ENCODE peak calls at places on chromosomes 1 and 21, in ten cellular contexts. J, I, L, M, Q, F, C, E, D and B are unnamed samples.

GRCh38 chr21:29217818-29218252 is 80.9 kb upstream of the BACH1 start:
- DNase-seq in E (no peak), D (no peak), C (no peak), J (no peak), F (no peak), M (no peak), I (no peak), L (no peak), Q (peak), B (no peak)

GRCh38 chr1:91793189-91793588 is 92.8 kb downstream of the TGFBR3 start:
- DNase-seq in J (no peak), F (no peak), C (no peak), D (no peak), E (no peak), M (no peak), Q (no peak), L (no peak), I (no peak), B (no peak)

GRCh38 chr1:203127672-203128611 is at the start of gene ADORA1:
- DNase-seq in E (peak), I (peak), Q (peak), M (peak), F (peak), L (peak), J (peak), C (peak), D (no peak), B (peak)

GRCh38 chr1:5125208-5125607 is 470.8 kb downstream of the AJAP1 start:
- DNase-seq in I (no peak), F (no peak), C (no peak), E (no peak), L (no peak), Q (no peak), D (no peak), M (no peak), J (no peak), B (no peak)

GRCh38 chr1:192766009-192766625 is 42.7 kb upstream of the RGS2 start:
- DNase-seq in D (no peak), F (no peak), I (no peak), L (no peak), M (no peak), Q (no peak), E (no peak), J (no peak), C (no peak), B (no peak)

GRCh38 chr1:50271337-50271736 is 151.9 kb downstream of the DMRTA2 start:
- DNase-seq in F (peak), M (no peak), L (no peak), Q (no peak), J (no peak), D (no peak), I (peak), C (no peak), E (no peak), B (no peak)

GRCh38 chr1:30662291-30662840 is 61.0 kb downstream of the MATN1 start:
- DNase-seq in D (no peak), C (peak), I (no peak), Q (no peak), J (no peak), E (no peak), L (peak), F (no peak), M (no peak), B (no peak)

GRCh38 chr1:228445867-228446584 is 29.4 kb upstream of the TRIM17 start:
- DNase-seq in F (peak), M (peak), Q (peak), J (peak), I (no peak), E (no peak), D (no peak), L (peak), C (no peak), B (no peak)

GRCh38 chr1:70360321-70360720 is 5.8 kb upstream of the ANKRD13C start:
- DNase-seq in L (no peak), M (no peak), C (no peak), Q (peak), I (no peak), D (peak), E (no peak), F (no peak), J (no peak), B (no peak)

GRCh38 chr1:12776801-12777557 is 3.4 kb downstream of the PRAMEF12 start:
- DNase-seq in I (no peak), L (no peak), E (no peak), C (no peak), J (no peak), D (peak), M (no peak), Q (no peak), F (no peak), B (no peak)

GRCh38 chr1:88890790-88891317 is 513 bp downstream of the GTF2B start:
- DNase-seq in M (no peak), L (no peak), Q (no peak), E (peak), D (no peak), F (no peak), J (peak), C (no peak), I (peak), B (peak)

GRCh38 chr1:191368891-191369654 is 789.2 kb upstream of the RGS18 start:
- DNase-seq in Q (peak), D (no peak), J (no peak), M (no peak), L (no peak), I (no peak), E (no peak), F (no peak), C (no peak), B (no peak)

GRCh38 chr1:191371626-191372025 is 786.6 kb upstream of the RGS18 start:
- DNase-seq in E (no peak), I (no peak), L (no peak), F (no peak), M (no peak), Q (no peak), J (no peak), D (no peak), C (peak), B (no peak)
- TF ChIP-seq EP300 in E (no peak), I (no peak), L (no peak), F (no peak), M (no peak), Q (no peak), J (no peak), D (no peak), C (no peak), B (no peak)

DNA sequence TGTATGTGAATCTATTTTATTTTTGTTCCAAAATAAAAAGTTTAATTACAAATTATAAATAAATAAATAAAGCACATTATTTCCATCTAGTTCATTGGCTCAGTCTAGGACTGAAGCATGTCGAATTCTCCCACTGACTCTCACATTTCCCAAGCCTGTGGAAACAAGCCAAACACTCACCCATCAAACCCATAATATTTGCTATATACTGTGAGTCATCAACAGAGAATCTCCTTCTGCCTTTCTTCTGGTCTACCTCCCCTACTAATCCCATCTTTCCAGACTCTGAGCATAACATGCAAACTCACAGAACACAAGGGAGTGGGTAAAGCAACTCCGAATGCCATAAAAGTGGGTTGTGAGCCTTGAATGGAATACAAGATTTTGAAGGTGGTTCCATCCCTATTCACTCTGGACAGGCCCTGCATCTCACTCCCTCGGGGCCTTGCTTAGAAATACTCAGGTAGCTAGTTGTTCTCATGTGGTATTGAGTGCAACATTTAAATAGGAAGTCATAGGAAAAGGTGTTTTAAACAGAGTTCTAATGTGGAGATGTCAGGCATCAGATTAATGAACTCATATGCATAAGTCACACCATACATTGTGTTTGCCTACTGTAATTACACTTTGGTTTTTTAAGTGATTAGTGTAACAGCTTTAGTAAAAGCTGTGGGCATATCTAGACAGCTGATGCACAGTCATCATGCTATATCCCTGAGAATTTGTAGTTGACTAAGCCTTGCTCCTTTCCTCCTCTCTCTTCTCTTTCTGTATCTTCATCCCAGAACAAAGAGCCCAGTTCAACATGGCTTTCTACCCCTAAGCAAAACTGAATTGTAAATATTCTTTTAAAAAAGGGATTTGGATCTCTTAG is 47.0 kb downstream of the F5 start:
- DNase-seq in Q (peak), L (no peak), F (no peak), M (no peak), J (no peak), D (no peak), C (no peak), E (no peak), I (no peak), B (no peak)
- TF ChIP-seq EP300 in Q (no peak), L (no peak), F (no peak), M (no peak), J (no peak), D (no peak), C (no peak), E (no peak), I (no peak), B (no peak)

GRCh38 chr1:184973308-184974085 is 811 bp downstream of the NIBAN1 start:
- DNase-seq in J (peak), I (no peak), L (peak), F (no peak), E (peak), Q (peak), D (no peak), M (peak), C (peak), B (peak)
- TF ChIP-seq EP300 in J (peak), I (no peak), L (no peak), F (no peak), E (no peak), Q (no peak), D (no peak), M (no peak), C (no peak), B (no peak)

GRCh38 chr1:198880818-198881597 is 242.2 kb downstream of the PTPRC start:
- DNase-seq in E (no peak), J (no peak), C (no peak), Q (peak), L (no peak), F (no peak), I (no peak), M (no peak), D (no peak), B (no peak)
- TF ChIP-seq EP300 in E (no peak), J (peak), C (no peak), Q (peak), L (no peak), F (no peak), I (no peak), M (no peak), D (no peak), B (no peak)